ENCODE peak calls at places on chromosomes 5 and 9, in four cellular contexts. P, I, M and F are unnamed samples.

GRCh38 chr5:167305591-167306213 is 985.7 kb upstream of the WWC1 start:
- DNase-seq in P (no peak), M (no peak), I (no peak), F (no peak)

GRCh38 chr5:150485770-150486401 is 22.0 kb upstream of the NDST1 start:
- DNase-seq in I (no peak), P (no peak), M (peak; percentile 65), F (no peak)

GRCh38 chr9:112234779-112235178 is 59.7 kb upstream of the SUSD1 start:
- DNase-seq in P (no peak), M (no peak), I (no peak), F (no peak)

GRCh38 chr5:54739371-54739770 is 221.8 kb downstream of the SNX18 start:
- DNase-seq in M (no peak), P (no peak), I (no peak), F (no peak)

GRCh38 chr5:30051976-30052375 is 1141.5 kb upstream of the CDH6 start:
- DNase-seq in P (no peak), I (no peak), M (no peak), F (no peak)

GRCh38 chr5:130034872-130035271 is 130.6 kb downstream of the CHSY3 start:
- DNase-seq in P (no peak), M (no peak), I (no peak), F (no peak)

GRCh38 chr5:132227485-132228240 is at the start of gene P4HA2:
- DNase-seq in M (peak; percentile 91), P (no peak), I (peak; percentile 74), F (no peak)

GRCh38 chr9:127558581-127559246 is 53.4 kb upstream of the STXBP1 start:
- DNase-seq in P (no peak), I (no peak), M (no peak), F (no peak)

GRCh38 chr5:89988998-89989690 is 420.4 kb downstream of the CETN3 start:
- DNase-seq in I (no peak), M (no peak), P (no peak), F (no peak)

GRCh38 chr5:9780501-9780900 is 150.3 kb upstream of the TAS2R1 start:
- DNase-seq in P (no peak), I (no peak), M (no peak), F (no peak)

GRCh38 chr5:61307196-61307590 is 24.9 kb upstream of the ZSWIM6 start:
- DNase-seq in P (no peak), I (no peak), M (no peak), F (no peak)

GRCh38 chr5:56282951-56283350 is 49.8 kb upstream of the ANKRD55 start:
- DNase-seq in P (no peak), I (no peak), M (peak; percentile 31), F (no peak)

GRCh38 chr9:89929721-89930480 is 325.1 kb downstream of the GADD45G start:
- DNase-seq in P (no peak), I (peak; percentile 57), M (no peak), F (no peak)

GRCh38 chr5:112338681-112339337 is 80.3 kb downstream of the EPB41L4A start:
- DNase-seq in I (peak; percentile 49), P (no peak), M (peak; percentile 92), F (no peak)

GRCh38 chr9:130313103-130313858 is 47.7 kb downstream of the HMCN2 start:
- DNase-seq in M (peak; percentile 30), P (no peak), I (no peak), F (no peak)

GRCh38 chr5:125559296-125559695 is 812.9 kb upstream of the ZNF608 start:
- DNase-seq in I (no peak), P (no peak), M (peak; percentile 94), F (no peak)